ENCODE peak calls at places on chromosome 7, in seven cellular contexts. N is IMR-90, R is hepatocyte, H is endothelial cell of umbilical vein, S is fibroblast of lung, Q is HepG2, K is GM23248. Z is an unnamed sample.

GRCh38 chr7:19696926-19697325 is 11.9 kb downstream of the POLR1F start:
- DNase-seq in N (no peak), R (no peak), H (no peak), S (no peak), Q (no peak), K (no peak), Z (no peak)

GRCh38 chr7:50266893-50267386 is 37.6 kb upstream of the IKZF1 start:
- DNase-seq in N (no peak), R (no peak), H (no peak), S (no peak), Q (no peak), K (no peak), Z (no peak)

GRCh38 chr7:129367700-129368388 is 66.4 kb upstream of the STRIP2 start:
- DNase-seq in N (peak), R (peak), H (peak), S (peak), Q (peak), K (peak), Z (peak)

GRCh38 chr7:127682140-127682539 is 30.1 kb downstream of the SND1 start:
- DNase-seq in N (no peak), R (no peak), H (no peak), S (no peak), Q (no peak), K (no peak), Z (no peak)

GRCh38 chr7:141674201-141674671 is 27.7 kb downstream of the DENND11 start:
- DNase-seq in N (no peak), R (no peak), H (peak), S (peak), Q (peak), K (peak), Z (peak)

GRCh38 chr7:91397099-91397498 is 132.9 kb downstream of the FZD1 start:
- DNase-seq in N (peak), R (no peak), H (no peak), S (peak), Q (no peak), K (no peak), Z (no peak)

GRCh38 chr7:46296526-46296925 is 375.5 kb upstream of the IGFBP3 start:
- DNase-seq in N (no peak), R (no peak), H (no peak), S (no peak), Q (no peak), K (no peak), Z (no peak)

GRCh38 chr7:85074-85945 is 107.1 kb upstream of the FAM20C start:
- DNase-seq in N (peak), R (peak), H (no peak), S (peak), Q (no peak), K (peak), Z (peak)

GRCh38 chr7:37915438-37915837 is 1.2 kb downstream of the SFRP4 start:
- DNase-seq in N (no peak), R (peak), H (no peak), S (peak), Q (no peak), K (no peak), Z (no peak)
- H3K4me3 ChIP-seq in N (no peak), R (no peak), H (no peak), S (no peak), Q (no peak), K (no peak), Z (no peak)

GRCh38 chr7:29843106-29843505 is 36.8 kb downstream of the WIPF3 start:
- DNase-seq in N (no peak), R (no peak), H (no peak), S (no peak), Q (no peak), K (no peak), Z (peak)
- H2AFZ ChIP-seq in N (no peak), R (no peak), H (no peak), S (no peak), Q (no peak), K (no peak), Z (no peak)

DNA sequence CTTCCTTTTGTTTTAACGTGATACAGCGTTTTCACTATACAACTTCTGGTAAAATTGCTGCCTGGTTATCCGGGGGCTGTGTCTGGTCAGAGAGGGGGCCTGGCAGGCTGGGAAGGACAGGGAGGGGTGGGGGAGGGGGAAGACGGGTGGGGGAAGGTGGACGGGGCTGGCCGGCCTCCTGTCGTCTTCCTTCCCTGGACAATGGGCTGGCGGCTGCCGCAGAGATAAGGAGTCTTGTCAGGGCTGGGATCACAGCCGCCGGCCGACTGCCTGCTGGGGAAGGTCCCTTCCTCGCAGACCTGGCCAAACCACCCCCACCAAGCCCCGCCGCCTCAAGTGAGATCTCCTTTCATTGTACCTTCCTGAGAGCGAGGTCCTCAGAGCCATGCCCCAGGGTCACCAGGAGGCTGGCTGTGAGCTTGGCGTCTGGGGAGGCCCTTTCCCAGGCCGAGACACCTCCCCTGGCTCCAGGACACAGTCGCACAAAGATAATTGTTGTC is 151.2 kb upstream of the TNRC18 start:
- DNase-seq in N (no peak), R (no peak), H (peak), S (no peak), Q (no peak), K (no peak), Z (peak)
- H3K4me3 ChIP-seq in N (no peak), R (peak), H (no peak), S (no peak), Q (peak), K (no peak), Z (peak)

DNA sequence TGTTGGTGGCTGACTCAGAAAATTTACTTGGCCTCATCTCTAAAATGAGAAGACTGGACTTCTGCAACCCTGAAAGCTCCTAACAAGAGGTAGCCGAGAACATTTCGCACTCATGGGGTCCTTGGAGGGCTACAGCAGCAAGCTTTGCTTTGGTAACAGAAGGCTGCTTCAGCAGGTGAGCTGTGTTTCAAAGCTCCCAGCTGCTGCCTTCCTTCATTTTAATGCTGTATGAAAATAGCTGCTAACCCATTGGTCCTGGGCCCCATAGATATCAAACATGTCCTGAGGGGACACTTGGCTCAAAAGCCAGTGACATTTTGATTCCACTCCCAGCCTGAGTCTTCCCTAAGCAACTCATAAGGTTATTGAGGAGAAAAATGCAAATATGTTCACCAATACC is 14.3 kb upstream of the MALSU1 start:
- DNase-seq in N (no peak), R (no peak), H (no peak), S (no peak), Q (no peak), K (no peak), Z (no peak)
- H2AFZ ChIP-seq in N (peak), R (no peak), H (no peak), S (no peak), Q (no peak), K (no peak), Z (no peak)

GRCh38 chr7:43876266-43876665 is 6.9 kb upstream of the MRPS24 start:
- DNase-seq in N (no peak), R (no peak), H (no peak), S (no peak), Q (no peak), K (no peak), Z (no peak)
- H3K4me3 ChIP-seq in N (no peak), R (no peak), H (no peak), S (no peak), Q (no peak), K (no peak), Z (no peak)

GRCh38 chr7:81573128-81573527 is 196.7 kb downstream of the HGF start:
- DNase-seq in N (no peak), R (no peak), H (no peak), S (peak), Q (no peak), K (no peak), Z (no peak)
- H2AFZ ChIP-seq in N (no peak), R (no peak), H (no peak), S (peak), Q (no peak), K (no peak), Z (no peak)

GRCh38 chr7:53397911-53398310 is 362.5 kb downstream of the POM121L12 start:
- DNase-seq in N (no peak), R (no peak), H (no peak), S (no peak), Q (no peak), K (no peak), Z (no peak)

DNA sequence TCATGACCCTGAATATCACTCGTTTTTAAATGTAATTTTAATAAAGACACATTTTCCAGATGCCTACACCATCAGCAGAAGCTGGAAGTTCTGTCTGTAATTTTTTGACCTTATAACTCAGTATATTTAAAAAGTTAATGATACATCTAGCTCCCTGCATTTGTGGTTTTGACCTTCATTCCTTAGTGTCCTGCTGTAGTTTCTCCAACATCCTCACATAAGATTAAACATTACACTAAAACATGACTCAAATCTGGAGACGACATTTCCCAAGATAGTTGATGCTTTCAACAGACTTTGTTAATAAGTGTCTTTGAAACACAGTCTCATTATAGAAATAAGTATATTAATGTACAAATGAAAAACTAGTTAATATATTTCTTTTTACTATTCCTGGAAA is 363.1 kb downstream of the POM121L12 start:
- DNase-seq in N (no peak), R (no peak), H (no peak), S (no peak), Q (no peak), K (no peak), Z (no peak)
- H3K4me3 ChIP-seq in N (no peak), R (no peak), H (no peak), S (no peak), Q (no peak), K (no peak), Z (no peak)

GRCh38 chr7:116487907-116488521 is 11.5 kb upstream of the CAV2 start:
- DNase-seq in N (no peak), R (no peak), H (no peak), S (no peak), Q (no peak), K (no peak), Z (no peak)

GRCh38 chr7:116477646-116478045 is 21.9 kb upstream of the CAV2 start:
- DNase-seq in N (no peak), R (no peak), H (no peak), S (no peak), Q (no peak), K (no peak), Z (no peak)

GRCh38 chr7:116478834-116479233 is 20.7 kb upstream of the CAV2 start:
- DNase-seq in N (no peak), R (no peak), H (no peak), S (no peak), Q (no peak), K (no peak), Z (no peak)

DNA sequence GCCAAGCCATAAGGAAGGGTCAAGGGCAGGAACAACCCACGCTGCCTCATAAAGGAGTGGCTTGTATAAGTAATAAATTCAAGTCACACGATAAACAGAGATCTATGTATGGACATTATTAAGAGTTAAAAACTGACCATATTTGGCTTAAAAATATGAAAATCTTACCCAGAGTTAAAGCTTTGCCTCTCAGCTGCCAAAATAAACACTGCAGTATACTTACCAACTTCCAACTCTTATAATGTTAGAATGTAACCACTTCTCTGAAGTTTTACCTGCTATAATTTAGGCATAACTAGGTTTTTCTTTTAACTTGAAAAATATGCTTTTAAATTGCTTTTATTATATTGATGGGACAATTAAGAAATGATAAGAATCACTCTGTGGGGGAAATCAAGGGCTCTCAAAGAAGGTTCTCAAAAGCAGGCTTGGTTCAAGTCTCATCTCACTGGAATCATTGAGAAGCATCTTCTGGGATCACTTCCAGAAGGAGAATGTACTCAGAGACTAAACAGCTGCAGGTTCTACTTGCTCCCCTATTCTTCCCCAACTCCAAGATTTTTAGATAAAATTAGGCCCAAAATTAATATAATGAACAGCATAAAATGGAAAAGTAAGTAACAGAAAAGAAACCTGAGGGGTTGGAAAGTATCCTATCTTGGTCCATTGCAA is 16.1 kb upstream of the CAV2 start:
- DNase-seq in N (peak), R (no peak), H (no peak), S (no peak), Q (no peak), K (no peak), Z (no peak)
- H2AFZ ChIP-seq in N (no peak), R (no peak), H (no peak), S (no peak), Q (no peak), K (no peak), Z (no peak)

GRCh38 chr7:116211006-116211912 is 920 bp downstream of the TES start:
- DNase-seq in N (peak), R (peak), H (peak), S (peak), Q (peak), K (peak), Z (peak)

GRCh38 chr7:116214921-116215320 is 4.6 kb downstream of the TES start:
- DNase-seq in N (no peak), R (no peak), H (no peak), S (no peak), Q (no peak), K (no peak), Z (no peak)

GRCh38 chr7:116211913-116212596 is 1.7 kb downstream of the TES start:
- DNase-seq in N (peak), R (no peak), H (peak), S (no peak), Q (no peak), K (peak), Z (no peak)

GRCh38 chr7:116213361-116214155 is 3.2 kb downstream of the TES start:
- DNase-seq in N (no peak), R (no peak), H (peak), S (peak), Q (no peak), K (peak), Z (no peak)

DNA sequence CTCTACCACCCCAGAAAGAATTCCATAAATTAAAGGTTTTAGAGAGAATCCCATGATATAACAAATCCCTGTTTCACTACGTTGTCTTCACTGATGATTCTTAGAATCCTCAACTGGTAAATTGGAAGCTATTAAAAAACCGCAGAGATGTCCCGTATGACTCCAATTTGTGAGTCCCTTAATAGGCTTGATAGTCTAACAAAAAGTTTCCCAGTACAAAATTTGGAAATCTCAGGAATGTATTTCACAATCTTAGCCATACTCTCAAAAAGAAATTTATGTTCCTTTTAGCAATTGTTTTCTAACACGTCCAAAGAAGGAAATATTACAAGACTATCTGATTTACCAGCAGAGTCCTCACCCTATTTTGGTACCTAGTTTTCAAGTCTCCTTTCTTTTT is 2.5 kb downstream of the TES start:
- DNase-seq in N (no peak), R (no peak), H (peak), S (no peak), Q (no peak), K (peak), Z (no peak)
- H3K4me3 ChIP-seq in N (no peak), R (peak), H (peak), S (peak), Q (no peak), K (peak), Z (no peak)

GRCh38 chr7:131105294-131105802 is 222.3 kb upstream of the MKLN1 start:
- DNase-seq in N (peak), R (no peak), H (peak), S (peak), Q (no peak), K (peak), Z (no peak)
- H2AFZ ChIP-seq in N (peak), R (no peak), H (peak), S (no peak), Q (no peak), K (no peak), Z (peak)

Z was measured in neural progenitor cell.